ENCODE peak calls at places on chromosomes 1 and 21, in nine cellular contexts. One of them, this sample, is unnamed.

GRCh38 chr21:39083377-39084008 is 99.8 kb downstream of the PSMG1 start:
- DNase-seq in sciatic nerve: no peak
- DNase-seq in fibroblast of the conjunctiva: no peak
- DNase-seq in mucosa of gallbladder: no peak
- DNase-seq in HuH-7: no peak
- DNase-seq in HEK293T: no peak
- DNase-seq in GM12865: no peak
- DNase-seq in WTC11: no peak
- DNase-seq in progenitor cell of endocrine pancreas: no peak
- DNase-seq in this sample: no peak

GRCh38 chr1:38800720-38801671 is 58.6 kb downstream of the RRAGC start:
- DNase-seq in mucosa of gallbladder: no peak
- DNase-seq in HuH-7: no peak
- DNase-seq in WTC11: no peak
- DNase-seq in progenitor cell of endocrine pancreas: no peak
- DNase-seq in GM12865: no peak
- DNase-seq in HEK293T: no peak
- DNase-seq in sciatic nerve: no peak
- DNase-seq in fibroblast of the conjunctiva: no peak
- DNase-seq in this sample: no peak

GRCh38 chr1:18599096-18599495 is 31.6 kb upstream of the PAX7 start:
- DNase-seq in progenitor cell of endocrine pancreas: no peak
- DNase-seq in HuH-7: no peak
- DNase-seq in fibroblast of the conjunctiva: no peak
- DNase-seq in WTC11: no peak
- DNase-seq in sciatic nerve: no peak
- DNase-seq in HEK293T: no peak
- DNase-seq in GM12865: no peak
- DNase-seq in mucosa of gallbladder: no peak
- DNase-seq in this sample: peak

GRCh38 chr1:30788580-30789387 is 31.2 kb upstream of the LAPTM5 start:
- DNase-seq in GM12865: no peak
- DNase-seq in WTC11: no peak
- DNase-seq in mucosa of gallbladder: no peak
- DNase-seq in sciatic nerve: no peak
- DNase-seq in fibroblast of the conjunctiva: no peak
- DNase-seq in HEK293T: no peak
- DNase-seq in progenitor cell of endocrine pancreas: no peak
- DNase-seq in HuH-7: no peak
- DNase-seq in this sample: no peak

GRCh38 chr1:18238190-18238589 is 130.6 kb downstream of the IGSF21 start:
- DNase-seq in WTC11: no peak
- DNase-seq in fibroblast of the conjunctiva: no peak
- DNase-seq in mucosa of gallbladder: no peak
- DNase-seq in HEK293T: no peak
- DNase-seq in sciatic nerve: no peak
- DNase-seq in GM12865: no peak
- DNase-seq in progenitor cell of endocrine pancreas: no peak
- DNase-seq in HuH-7: no peak
- DNase-seq in this sample: no peak

GRCh38 chr1:227731241-227731677 is 3.8 kb downstream of the JMJD4 start:
- DNase-seq in WTC11: no peak
- DNase-seq in fibroblast of the conjunctiva: no peak
- DNase-seq in HEK293T: no peak
- DNase-seq in progenitor cell of endocrine pancreas: no peak
- DNase-seq in sciatic nerve: no peak
- DNase-seq in mucosa of gallbladder: no peak
- DNase-seq in HuH-7: no peak
- DNase-seq in GM12865: no peak
- DNase-seq in this sample: no peak

GRCh38 chr1:59014827-59015226 is 231.0 kb upstream of the JUN start:
- DNase-seq in HuH-7: no peak
- DNase-seq in progenitor cell of endocrine pancreas: no peak
- DNase-seq in mucosa of gallbladder: no peak
- DNase-seq in HEK293T: no peak
- DNase-seq in WTC11: no peak
- DNase-seq in GM12865: no peak
- DNase-seq in sciatic nerve: no peak
- DNase-seq in fibroblast of the conjunctiva: no peak
- DNase-seq in this sample: no peak

GRCh38 chr1:116760487-116760886 is 6.3 kb downstream of the CD2 start:
- DNase-seq in WTC11: no peak
- DNase-seq in sciatic nerve: no peak
- DNase-seq in mucosa of gallbladder: no peak
- DNase-seq in HEK293T: no peak
- DNase-seq in HuH-7: no peak
- DNase-seq in fibroblast of the conjunctiva: no peak
- DNase-seq in GM12865: no peak
- DNase-seq in progenitor cell of endocrine pancreas: no peak
- DNase-seq in this sample: no peak

GRCh38 chr1:2384941-2385481 is 6.3 kb downstream of the MORN1 start:
- DNase-seq in progenitor cell of endocrine pancreas: no peak
- DNase-seq in mucosa of gallbladder: no peak
- DNase-seq in HuH-7: peak
- DNase-seq in sciatic nerve: peak
- DNase-seq in WTC11: no peak
- DNase-seq in GM12865: no peak
- DNase-seq in fibroblast of the conjunctiva: no peak
- DNase-seq in HEK293T: no peak
- DNase-seq in this sample: peak

GRCh38 chr1:33821291-33821690 is 42.6 kb upstream of the HMGB4 start:
- DNase-seq in mucosa of gallbladder: no peak
- DNase-seq in sciatic nerve: no peak
- DNase-seq in progenitor cell of endocrine pancreas: no peak
- DNase-seq in fibroblast of the conjunctiva: no peak
- DNase-seq in HEK293T: no peak
- DNase-seq in GM12865: no peak
- DNase-seq in WTC11: no peak
- DNase-seq in HuH-7: no peak
- DNase-seq in this sample: no peak

GRCh38 chr1:212010004-212010403 is 25.4 kb downstream of the INTS7 start:
- DNase-seq in WTC11: no peak
- DNase-seq in HEK293T: no peak
- DNase-seq in sciatic nerve: no peak
- DNase-seq in HuH-7: peak
- DNase-seq in GM12865: no peak
- DNase-seq in mucosa of gallbladder: no peak
- DNase-seq in progenitor cell of endocrine pancreas: no peak
- DNase-seq in fibroblast of the conjunctiva: no peak
- DNase-seq in this sample: no peak

GRCh38 chr21:15028186-15028585 is 36.6 kb downstream of the NRIP1 start:
- DNase-seq in sciatic nerve: no peak
- DNase-seq in HuH-7: no peak
- DNase-seq in fibroblast of the conjunctiva: no peak
- DNase-seq in progenitor cell of endocrine pancreas: no peak
- DNase-seq in HEK293T: no peak
- DNase-seq in mucosa of gallbladder: no peak
- DNase-seq in GM12865: no peak
- DNase-seq in WTC11: no peak
- DNase-seq in this sample: no peak

GRCh38 chr1:193310569-193310968 is 124.2 kb upstream of the B3GALT2 start:
- DNase-seq in HuH-7: peak
- DNase-seq in mucosa of gallbladder: peak
- DNase-seq in HEK293T: no peak
- DNase-seq in sciatic nerve: no peak
- DNase-seq in fibroblast of the conjunctiva: no peak
- DNase-seq in progenitor cell of endocrine pancreas: no peak
- DNase-seq in WTC11: no peak
- DNase-seq in GM12865: no peak
- DNase-seq in this sample: no peak